ENCODE peak calls at places on chromosomes 6 and 20, in seven cellular contexts. V is breast epithelium, B is uterus, C is tibial artery, Q is ovary, J is aorta, O is heart left ventricle. S is an unnamed sample.
A peak's percentile ranks its signal among the peaks of the same experiment; 100 is the strongest.

GRCh38 chr6:130293800-130294199 is 71.0 kb upstream of the SAMD3 start:
- DNase-seq in Q (no peak), B (no peak), V (no peak), O (no peak), J (no peak), C (no peak), S (no peak)

GRCh38 chr6:167465497-167465896 is 140.6 kb downstream of the TTLL2 start:
- DNase-seq in C (no peak), Q (no peak), B (no peak), J (no peak), V (no peak), O (no peak), S (no peak)

GRCh38 chr20:3843490-3843889 is 3.1 kb upstream of the MAVS start:
- DNase-seq in Q (no peak), B (no peak), C (no peak), O (no peak), J (no peak), V (no peak), S (no peak)

GRCh38 chr20:37668166-37668565 is 25.7 kb upstream of the CTNNBL1 start:
- DNase-seq in V (no peak), O (no peak), C (no peak), B (no peak), Q (no peak), J (no peak), S (no peak)

GRCh38 chr6:161031721-161032495 is 40.3 kb downstream of the MAP3K4 start:
- DNase-seq in V (no peak), O (no peak), C (no peak), J (no peak), Q (no peak), B (no peak), S (no peak)

GRCh38 chr6:43979525-43979924 is 147.7 kb downstream of the MRPL14 start:
- DNase-seq in J (no peak), V (peak; percentile 5), O (no peak), B (no peak), Q (no peak), C (no peak), S (no peak)

GRCh38 chr20:11454966-11455799 is 462.5 kb upstream of the BTBD3 start:
- DNase-seq in Q (no peak), O (no peak), V (no peak), B (peak; percentile 39), J (no peak), C (no peak), S (no peak)

GRCh38 chr6:75431379-75431778 is 62.2 kb downstream of the FILIP1 start:
- DNase-seq in C (no peak), V (no peak), O (peak; percentile 47), B (no peak), Q (no peak), J (no peak), S (peak; percentile 31)

GRCh38 chr6:54710430-54710829 is 136.1 kb upstream of the FAM83B start:
- DNase-seq in C (no peak), V (no peak), J (no peak), O (no peak), Q (no peak), B (no peak), S (no peak)

GRCh38 chr6:93136111-93136510 is 283.2 kb downstream of the EPHA7 start:
- DNase-seq in V (no peak), Q (no peak), B (no peak), C (no peak), O (no peak), J (no peak), S (no peak)

GRCh38 chr20:5606347-5606746 is 143.9 kb upstream of the SHLD1 start:
- DNase-seq in V (no peak), B (no peak), Q (no peak), C (no peak), O (no peak), J (no peak), S (no peak)

GRCh38 chr6:113997106-113997505 is 26.2 kb upstream of the HDAC2 start:
- DNase-seq in V (no peak), O (no peak), C (no peak), Q (no peak), J (no peak), B (no peak), S (no peak)

GRCh38 chr6:151716446-151717047 is 90.9 kb upstream of the ESR1 start:
- DNase-seq in B (no peak), Q (no peak), C (no peak), J (no peak), V (no peak), O (no peak), S (no peak)

GRCh38 chr20:37574199-37574890 is 46.7 kb upstream of the BLCAP start:
- DNase-seq in V (no peak), O (no peak), J (no peak), Q (no peak), C (peak; percentile 25), B (no peak), S (no peak)

GRCh38 chr20:58246346-58246745 is 17.9 kb upstream of the ANKRD60 start:
- DNase-seq in Q (no peak), C (no peak), O (no peak), V (no peak), B (no peak), J (no peak), S (no peak)

GRCh38 chr6:3484240-3484639 is 27.4 kb upstream of the SLC22A23 start:
- DNase-seq in J (no peak), B (no peak), V (no peak), Q (no peak), C (no peak), O (no peak), S (no peak)

GRCh38 chr6:123803862-123804681 is at the start of gene NKAIN2:
- DNase-seq in V (no peak), O (no peak), J (peak; percentile 76), B (no peak), Q (peak; percentile 11), C (no peak), S (peak; percentile 20)

GRCh38 chr6:15974817-15975216 is 154.1 kb upstream of the MYLIP start:
- DNase-seq in Q (no peak), C (no peak), V (no peak), B (no peak), J (no peak), O (no peak), S (no peak)

GRCh38 chr6:138468320-138469015 is 30.8 kb downstream of the NHSL1 start:
- DNase-seq in B (no peak), C (no peak), O (no peak), V (no peak), J (no peak), Q (no peak), S (no peak)

GRCh38 chr6:158506577-158506976 is 53.3 kb upstream of the TMEM181 start:
- DNase-seq in Q (no peak), V (no peak), B (no peak), J (no peak), O (no peak), C (no peak), S (no peak)

GRCh38 chr20:52493177-52493711 is 301.7 kb upstream of the ZFP64 start:
- DNase-seq in J (no peak), V (no peak), C (no peak), O (peak; percentile 20), B (no peak), Q (no peak), S (no peak)
- H3K4me3 ChIP-seq in J (no peak overlapping the region), V (peak overlapping the region; percentile 25), C (peak overlapping the region; percentile 5), O (peak overlapping the region; percentile 37), B (no peak overlapping the region), Q (no peak overlapping the region), S (peak overlapping the region; percentile 52)

DNA sequence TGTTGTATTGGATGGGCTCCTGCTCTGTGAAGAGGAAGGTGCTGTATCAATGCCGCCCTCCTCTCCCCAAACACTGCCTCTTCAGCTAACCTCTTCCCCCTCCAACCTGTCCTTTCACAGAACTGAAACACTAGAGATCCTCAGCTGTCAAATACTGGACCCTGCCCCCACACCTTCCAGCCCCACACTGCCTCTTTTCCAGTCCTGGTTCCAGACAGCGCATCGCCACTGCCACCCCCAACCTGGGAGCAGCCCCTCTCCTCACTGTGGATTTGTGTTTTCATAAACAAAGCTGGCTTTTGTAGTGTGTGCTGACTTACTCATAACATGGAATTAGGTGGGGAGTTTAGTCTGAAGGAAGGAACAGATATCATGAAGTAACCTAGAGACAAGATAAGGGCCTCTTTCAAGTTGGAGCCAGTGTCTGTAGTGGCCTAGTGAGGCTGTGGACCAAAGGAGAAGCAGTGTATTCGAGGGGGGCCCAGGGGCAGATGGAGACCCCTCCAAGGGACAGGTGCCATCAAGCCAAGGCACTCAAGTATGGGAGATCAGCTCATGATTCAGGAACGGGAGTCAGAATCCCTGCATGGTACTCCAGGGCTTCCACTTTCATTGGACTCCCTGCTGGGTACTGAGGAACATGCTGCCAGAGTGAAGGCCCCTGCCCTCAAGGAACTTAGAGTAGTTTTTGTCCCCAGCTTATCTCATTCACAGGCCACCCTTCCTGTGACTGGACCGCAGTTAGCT is 2.1 kb downstream of the SCUBE3 start:
- DNase-seq in O (no peak), J (peak; percentile 60), V (no peak), C (no peak), Q (no peak), B (no peak), S (no peak)
- H3K4me1 ChIP-seq in O (no peaks in the 10 kb centered on the region), J (peaks cover 4% of the 10 kb centered on the region), V (peaks cover 4% of the 10 kb centered on the region), C (peaks cover 45% of the 10 kb centered on the region), Q (peaks cover 5% of the 10 kb centered on the region), B (peaks cover 11% of the 10 kb centered on the region), S (peaks cover 73% of the 10 kb centered on the region)

DNA sequence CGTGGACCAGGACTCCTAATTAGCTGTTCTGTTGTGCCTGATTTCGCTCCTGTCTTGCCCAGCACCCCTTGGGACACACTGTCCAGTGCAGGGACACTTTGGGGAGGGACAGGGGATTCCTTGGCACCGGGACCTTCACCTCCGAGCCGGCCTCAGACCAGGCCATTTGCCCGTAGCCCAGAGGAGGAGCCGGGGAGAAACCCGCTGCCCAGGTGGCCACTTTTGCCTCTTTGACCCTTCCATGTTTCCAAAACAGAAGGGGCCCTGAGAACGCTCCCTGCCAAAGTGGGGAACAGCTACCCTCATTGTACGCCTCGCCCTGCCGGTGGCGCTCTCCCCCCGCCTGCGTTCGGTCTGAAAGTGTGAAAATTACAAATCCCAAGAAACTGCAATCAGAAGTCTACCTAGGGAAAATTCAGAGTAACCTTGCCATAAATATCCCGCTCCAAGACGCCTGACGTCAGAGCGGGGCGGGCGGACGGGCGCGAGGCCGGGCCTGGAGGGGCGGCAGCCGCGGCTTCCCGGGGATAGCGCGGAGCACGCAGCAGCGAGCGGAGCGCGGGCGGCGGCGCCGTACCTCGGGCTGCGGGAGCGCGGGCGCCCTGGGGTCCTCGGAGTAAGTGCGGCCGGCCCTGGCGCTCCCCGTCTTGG is at the start of gene DAAM2:
- DNase-seq in C (peak; percentile 89), B (peak; percentile 68), O (peak; percentile 74), V (no peak), J (peak; percentile 92), Q (peak; percentile 81), S (peak; percentile 73)
- H3K4me3 ChIP-seq in C (peak within 1 kb of the TSS; percentile 63), B (peak within 1 kb of the TSS; percentile 59), O (peak within 1 kb of the TSS; percentile 71), V (peak within 1 kb of the TSS; percentile 65), J (peak within 1 kb of the TSS; percentile 89), Q (peak within 1 kb of the TSS; percentile 64), S (peak within 1 kb of the TSS; percentile 78)

DNA sequence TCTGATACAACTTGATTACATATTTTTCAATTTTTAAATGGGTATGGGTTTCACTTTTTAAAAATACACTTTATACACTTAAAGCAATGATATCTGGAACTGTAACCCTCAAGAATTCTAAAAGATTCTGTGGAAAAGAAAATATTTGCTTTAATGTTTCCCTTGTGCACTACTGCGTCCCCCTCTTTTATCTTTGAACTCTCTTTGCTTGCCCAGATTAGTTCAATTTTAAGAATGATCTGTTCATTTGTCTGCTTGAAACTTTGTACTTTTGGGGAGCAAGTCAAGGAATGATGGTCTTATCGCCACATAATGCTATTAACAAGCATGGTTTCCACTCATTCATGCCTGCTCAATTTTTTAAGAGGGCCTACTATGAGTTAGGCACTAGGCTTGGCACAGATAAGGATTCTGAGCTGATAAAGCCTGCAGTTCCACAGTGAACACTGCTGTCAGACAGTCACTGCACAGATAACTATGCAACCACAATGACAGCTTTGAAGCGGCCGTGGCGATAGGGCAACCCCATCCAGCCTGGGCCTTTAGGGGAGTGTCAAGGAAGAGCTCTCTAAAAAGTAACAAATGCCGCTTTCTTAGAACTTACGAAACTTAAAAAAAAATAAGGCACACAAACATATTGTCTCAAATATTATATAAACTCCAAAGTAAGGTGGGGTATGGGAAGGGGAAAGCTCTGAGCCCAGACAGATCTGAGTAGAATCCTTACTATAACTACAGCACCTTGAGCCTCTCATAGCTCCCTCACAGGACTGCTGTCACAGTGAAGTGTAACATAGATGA is 29.7 kb downstream of the FYN start:
- DNase-seq in O (no peak), V (no peak), J (no peak), Q (no peak), B (no peak), C (no peak), S (no peak)
- H3K4me1 ChIP-seq in O (peaks cover 45% of the 10 kb centered on the region), V (no peaks in the 10 kb centered on the region), J (no peaks in the 10 kb centered on the region), Q (peaks cover 13% of the 10 kb centered on the region), B (peaks cover 6% of the 10 kb centered on the region), C (peaks cover 4% of the 10 kb centered on the region), S (peaks cover 97% of the 10 kb centered on the region)